ENCODE peak calls at places on chromosomes 16 and 17, in seven cellular contexts. M, Q, U, V, N, A and D are unnamed samples.

GRCh38 chr17:39653662-39654331 is 11.4 kb upstream of the TCAP start:
- DNase-seq in Q (peak; percentile 47), U (peak; percentile 95), N (peak; percentile 74), A (peak; percentile 67), V (peak; percentile 91), M (peak; percentile 94), D (peak; percentile 70)

GRCh38 chr16:20879175-20880053 is 20.7 kb downstream of the DCUN1D3 start:
- DNase-seq in M (peak; percentile 42), V (no peak), Q (no peak), U (no peak), A (peak; percentile 24), N (no peak), D (peak; percentile 78)

GRCh38 chr17:68387485-68387884 is 69.8 kb downstream of the WIPI1 start:
- DNase-seq in V (no peak), N (no peak), U (no peak), Q (no peak), A (no peak), M (no peak), D (no peak)

GRCh38 chr16:88617268-88618031 is 20.9 kb upstream of the IL17C start:
- DNase-seq in N (peak; percentile 92), A (no peak), V (peak; percentile 74), U (no peak), Q (no peak), M (no peak), D (no peak)

GRCh38 chr17:46770818-46771600 is 47.5 kb downstream of the WNT3 start:
- DNase-seq in A (peak; percentile 76), U (peak; percentile 46), M (peak; percentile 62), V (peak; percentile 84), N (peak; percentile 39), Q (no peak), D (no peak)

GRCh38 chr17:75124041-75124818 is 7.3 kb downstream of the NT5C start:
- DNase-seq in U (no peak), Q (no peak), M (no peak), V (peak; percentile 83), N (peak; percentile 99), A (peak; percentile 100), D (no peak)

GRCh38 chr16:19524866-19525723 is 1.4 kb downstream of the CCP110 start:
- DNase-seq in V (peak; percentile 17), U (no peak), M (peak; percentile 42), A (no peak), N (no peak), Q (no peak), D (peak; percentile 46)

GRCh38 chr17:15091825-15092224 is 173.3 kb downstream of the PMP22 start:
- DNase-seq in M (no peak), V (no peak), N (no peak), Q (no peak), A (peak; percentile 26), U (no peak), D (no peak)

GRCh38 chr16:70480127-70481105 is 26.0 kb downstream of the FCSK start:
- DNase-seq in U (no peak), M (no peak), N (peak; percentile 42), Q (no peak), A (no peak), V (no peak), D (no peak)

GRCh38 chr17:7560172-7561027 is 1.3 kb upstream of the SENP3 start:
- DNase-seq in M (peak; percentile 66), U (no peak), A (peak; percentile 78), N (peak; percentile 80), Q (no peak), V (peak; percentile 63), D (peak; percentile 70)

GRCh38 chr16:14600164-14600563 is 29.9 kb downstream of the PARN start:
- DNase-seq in N (peak; percentile 12), Q (no peak), U (no peak), A (peak; percentile 59), M (peak; percentile 42), V (peak; percentile 15), D (peak; percentile 34)

GRCh38 chr16:27238016-27238587 is 30.5 kb downstream of the NSMCE1 start:
- DNase-seq in A (no peak), U (no peak), M (no peak), Q (no peak), N (peak; percentile 60), V (peak; percentile 36), D (no peak)

GRCh38 chr17:68184141-68184571 is 63.7 kb upstream of the AMZ2 start:
- DNase-seq in U (no peak), V (no peak), Q (no peak), N (no peak), M (no peak), A (no peak), D (no peak)

GRCh38 chr16:50884066-50884860 is 142.4 kb downstream of the CYLD start:
- DNase-seq in Q (no peak), N (no peak), V (peak; percentile 72), M (peak; percentile 72), U (peak; percentile 38), A (peak; percentile 14), D (peak; percentile 16)

GRCh38 chr17:45021607-45022287 is 29.7 kb downstream of the DCAKD start:
- DNase-seq in U (peak; percentile 94), V (peak; percentile 90), A (peak; percentile 67), M (peak; percentile 93), N (peak; percentile 55), Q (peak; percentile 17), D (peak; percentile 76)

GRCh38 chr16:48393843-48394703 is 8.9 kb upstream of the SIAH1 start:
- DNase-seq in N (no peak), A (no peak), U (no peak), V (peak; percentile 28), M (no peak), Q (peak; percentile 46), D (no peak)

GRCh38 chr17:78818932-78819331 is 21.7 kb downstream of the USP36 start:
- DNase-seq in Q (no peak), N (peak; percentile 45), V (no peak), A (no peak), U (no peak), M (no peak), D (no peak)

GRCh38 chr16:54284319-54284930 is 2.2 kb downstream of the IRX3 start:
- DNase-seq in V (no peak), M (peak; percentile 57), A (no peak), N (no peak), Q (no peak), U (no peak), D (no peak)

GRCh38 chr16:71338193-71338592 is 20.3 kb upstream of the CALB2 start:
- DNase-seq in A (peak; percentile 64), N (no peak), V (no peak), Q (no peak), U (no peak), M (no peak), D (no peak)

GRCh38 chr17:45410144-45411091 is 22.3 kb downstream of the ARHGAP27 start:
- DNase-seq in U (peak; percentile 87), V (no peak), Q (no peak), M (peak; percentile 87), A (no peak), N (no peak), D (peak; percentile 81)

GRCh38 chr17:69188796-69189195 is 39.8 kb downstream of the ABCA10 start:
- DNase-seq in V (no peak), Q (no peak), U (no peak), M (no peak), N (no peak), A (no peak), D (no peak)

GRCh38 chr17:27492470-27492869 is 36.2 kb downstream of the KSR1 start:
- DNase-seq in N (no peak), V (no peak), U (no peak), A (no peak), Q (no peak), M (no peak), D (no peak)